ENCODE peak calls at places on chromosomes 5 and 9, in four cellular contexts. S is activated CD4-positive, CD25-positive, alpha-beta regulatory T cell treated with anti-CD3 and anti-CD28 coated beads, Interleukin-2, amount 50 U/mL, for 16 hours; H is upper lobe of right lung; I is Panc1. E is an unnamed sample.

GRCh38 chr5:66174338-66174737 is 30.2 kb downstream of the SREK1 start:
- DNase-seq in S (no peak), I (no peak), H (no peak), E (no peak)

GRCh38 chr9:98997580-98997979 is 53.9 kb downstream of the COL15A1 start:
- DNase-seq in I (no peak), H (no peak), S (no peak), E (no peak)

GRCh38 chr5:86665984-86666760 is 48.4 kb downstream of the COX7C start:
- DNase-seq in I (no peak), H (no peak), S (no peak), E (no peak)

GRCh38 chr9:25353783-25354182 is 324.5 kb downstream of the TUSC1 start:
- DNase-seq in S (no peak), H (no peak), I (no peak), E (no peak)

GRCh38 chr5:96565843-96566242 is 96.3 kb upstream of the CAST start:
- DNase-seq in I (no peak), S (no peak), H (no peak), E (no peak)

GRCh38 chr5:3177338-3177737 is 418.3 kb upstream of the IRX1 start:
- DNase-seq in H (no peak), I (no peak), S (no peak), E (no peak)

GRCh38 chr5:36602711-36603321 is 3.6 kb upstream of the SLC1A3 start:
- DNase-seq in I (no peak), H (no peak), S (no peak), E (no peak)

GRCh38 chr9:113275147-113276131 is at the start of the genes CDC26 and PRPF4:
- DNase-seq in S (peak), I (peak), H (peak), E (peak)

GRCh38 chr5:94785111-94785510 is 166.6 kb downstream of the SLF1 start:
- DNase-seq in I (no peak), S (no peak), H (no peak), E (no peak)

GRCh38 chr5:156695774-156696173 is 154.3 kb upstream of the PPP1R2B start:
- DNase-seq in S (no peak), H (no peak), I (no peak), E (no peak)

GRCh38 chr9:16266648-16267276 is 603.7 kb downstream of the BNC2 start:
- DNase-seq in H (no peak), S (no peak), I (no peak), E (no peak)

GRCh38 chr5:1923341-1923740 is 40.6 kb upstream of the IRX4 start:
- DNase-seq in I (no peak), H (no peak), S (no peak), E (no peak)

GRCh38 chr5:110053824-110054223 is 364.1 kb downstream of the MAN2A1 start:
- DNase-seq in S (no peak), I (no peak), H (no peak), E (no peak)

GRCh38 chr5:143536364-143536763 is 132.9 kb upstream of the NR3C1 start:
- DNase-seq in I (peak), H (no peak), S (no peak), E (no peak)

GRCh38 chr9:76342862-76343261 is 51.4 kb downstream of the RFK start:
- DNase-seq in I (no peak), S (no peak), H (no peak), E (no peak)

GRCh38 chr9:128383791-128384190 is 12.6 kb downstream of the URM1 start:
- DNase-seq in I (no peak), S (no peak), H (no peak), E (no peak)

GRCh38 chr5:152505442-152506042 is 100.5 kb upstream of the NMUR2 start:
- DNase-seq in S (no peak), H (no peak), I (peak), E (no peak)

GRCh38 chr9:69049094-69049493 is 13.5 kb downstream of the FXN start:
- DNase-seq in H (no peak), I (no peak), S (no peak), E (no peak)

GRCh38 chr9:124716795-124717194 is 54.3 kb downstream of the NR6A1 start:
- DNase-seq in S (no peak), H (no peak), I (no peak), E (no peak)

GRCh38 chr5:151230048-151230680 is 6.3 kb upstream of the CCDC69 start:
- DNase-seq in S (no peak), H (no peak), I (no peak), E (no peak)

GRCh38 chr5:117761190-117761589 is 1186.6 kb upstream of the SEMA6A start:
- DNase-seq in H (no peak), I (no peak), S (no peak), E (no peak)

GRCh38 chr9:12783767-12784460 is 9.1 kb downstream of the LURAP1L start:
- DNase-seq in H (no peak), S (no peak), I (no peak), E (no peak)

GRCh38 chr9:20722221-20722620 is 38.2 kb downstream of the FOCAD start:
- DNase-seq in S (no peak), I (no peak), H (no peak), E (no peak)

GRCh38 chr5:107855171-107855570 is 184.4 kb upstream of the EFNA5 start:
- DNase-seq in H (no peak), S (no peak), I (no peak), E (no peak)